ENCODE peak calls at places on chromosomes 11 and 22, in eight cellular contexts. V is suprapubic skin; E is A549; O is T-cell; K is kidney glomerular epithelial cell; I is non-pigmented ciliary epithelial cell; F is stimulated activated CD8-positive, alpha-beta memory T cell treated with anti-CD3 and anti-CD28 coated beads, Interleukin-4, amount 100 ng/mL, for 1 hour; C is GM23248. N is an unnamed sample.

GRCh38 chr11:57349491-57350274 is 11.5 kb downstream of the P2RX3 start:
- DNase-seq in E (peak; percentile 58), V (peak; percentile 82), C (peak; percentile 55), O (peak; percentile 51), K (peak; percentile 5), I (no peak), F (peak; percentile 42), N (peak; percentile 72)

GRCh38 chr11:117020287-117020686 is 77.9 kb downstream of the SIK3 start:
- DNase-seq in E (no peak), O (no peak), V (no peak), K (no peak), I (no peak), F (no peak), C (no peak), N (no peak)

GRCh38 chr11:45204761-45205160 is 58.3 kb downstream of the PRDM11 start:
- DNase-seq in E (no peak), C (no peak), I (no peak), V (no peak), K (no peak), O (no peak), F (no peak), N (no peak)

GRCh38 chr11:34904421-34904950 is 11.7 kb downstream of the APIP start:
- DNase-seq in O (no peak), I (no peak), V (no peak), E (no peak), F (no peak), K (no peak), C (no peak), N (no peak)

GRCh38 chr11:94876645-94877445 is 96.5 kb downstream of the CWC15 start:
- DNase-seq in C (peak; percentile 98), V (peak; percentile 81), O (peak; percentile 2), E (peak; percentile 64), K (peak; percentile 89), I (peak; percentile 97), F (peak; percentile 9), N (no peak)

GRCh38 chr11:1086171-1087102 is 11.8 kb downstream of the MUC2 start:
- DNase-seq in C (no peak), E (no peak), K (no peak), F (no peak), I (no peak), V (peak; percentile 53), O (no peak), N (no peak)

GRCh38 chr11:30585067-30585891 is 874 bp downstream of the MPPED2 start:
- DNase-seq in I (no peak), C (peak; percentile 13), E (peak; percentile 3), K (no peak), F (no peak), O (no peak), V (peak; percentile 62), N (no peak)

GRCh38 chr22:16933274-16933923 is 74.6 kb downstream of the GAB4 start:
- DNase-seq in I (no peak), C (no peak), F (no peak), O (no peak), V (no peak), K (no peak), E (no peak), N (no peak)

GRCh38 chr11:27427183-27427980 is 45.2 kb downstream of the LGR4 start:
- DNase-seq in E (no peak), I (no peak), F (no peak), C (peak; percentile 70), O (no peak), V (no peak), K (no peak), N (no peak)

GRCh38 chr11:59616396-59616982 is 915 bp upstream of the OSBP start:
- DNase-seq in E (no peak), C (no peak), F (no peak), I (no peak), V (no peak), K (no peak), O (no peak), N (no peak)

GRCh38 chr22:29477919-29478318 is 2.1 kb upstream of the NEFH start:
- DNase-seq in I (no peak), E (no peak), V (no peak), O (no peak), K (no peak), C (no peak), F (no peak), N (no peak)

GRCh38 chr11:2779981-2780849 is 80.4 kb upstream of the KCNQ1OT1 start:
- DNase-seq in E (no peak), K (no peak), C (no peak), V (peak; percentile 66), O (no peak), I (no peak), F (no peak), N (no peak)

GRCh38 chr22:35514366-35514765 is 26.3 kb upstream of the RASD2 start:
- DNase-seq in F (no peak), C (no peak), O (no peak), V (no peak), E (no peak), I (no peak), K (no peak), N (no peak)

GRCh38 chr22:32920032-32920628 is 118.6 kb downstream of the TIMP3 start:
- DNase-seq in E (no peak), K (no peak), I (no peak), F (no peak), C (peak; percentile 46), O (no peak), V (peak; percentile 74), N (no peak)

GRCh38 chr11:127627629-127628462 is 627.3 kb upstream of the KIRREL3 start:
- DNase-seq in E (no peak), O (no peak), K (no peak), I (no peak), C (peak; percentile 6), V (no peak), F (no peak), N (no peak)

GRCh38 chr22:27438271-27438980 is 363.1 kb downstream of the MN1 start:
- DNase-seq in I (no peak), E (no peak), C (peak; percentile 57), V (no peak), F (no peak), O (no peak), K (no peak), N (peak; percentile 45)

GRCh38 chr11:1267441-1268100 is 41.9 kb downstream of the TOLLIP start:
- DNase-seq in O (no peak), V (no peak), E (no peak), F (no peak), I (no peak), C (peak; percentile 38), K (no peak), N (no peak)

GRCh38 chr11:13303668-13304649 is 26.4 kb downstream of the BMAL1 start:
- DNase-seq in I (no peak), V (no peak), K (no peak), E (no peak), F (no peak), O (no peak), C (no peak), N (peak; percentile 23)

GRCh38 chr11:58059011-58059358 is 28.2 kb downstream of the OR6Q1 start:
- DNase-seq in O (no peak), K (peak; percentile 92), F (no peak), C (peak; percentile 89), E (no peak), V (no peak), I (peak; percentile 89), N (no peak)

GRCh38 chr22:19880786-19881569 is 26.3 kb upstream of the GNB1L start:
- DNase-seq in F (no peak), E (peak; percentile 97), V (peak; percentile 81), O (no peak), K (peak; percentile 98), I (peak; percentile 86), C (peak; percentile 97), N (no peak)

GRCh38 chr11:65316979-65317786 is 2.5 kb downstream of the CDC42EP2 start:
- DNase-seq in E (no peak), C (peak; percentile 96), V (peak; percentile 89), O (no peak), I (no peak), F (no peak), K (peak; percentile 49), N (no peak)

GRCh38 chr11:9057032-9057431 is 34.4 kb downstream of the SCUBE2 start:
- DNase-seq in V (no peak), E (no peak), C (peak; percentile 30), I (no peak), K (no peak), O (no peak), F (no peak), N (no peak)

GRCh38 chr11:119641991-119642745 is 86.8 kb downstream of the NECTIN1 start:
- DNase-seq in V (no peak), K (no peak), C (peak; percentile 22), F (no peak), I (no peak), E (peak; percentile 38), O (no peak), N (no peak)

GRCh38 chr11:62605467-62605866 is 3.8 kb upstream of the MTA2 start:
- DNase-seq in C (no peak), F (no peak), V (no peak), K (no peak), I (no peak), O (no peak), E (no peak), N (no peak)

GRCh38 chr11:105489431-105489830 is 120.4 kb upstream of the GRIA4 start:
- DNase-seq in F (no peak), I (no peak), O (no peak), C (peak; percentile 2), V (no peak), E (no peak), K (no peak), N (peak; percentile 24)

GRCh38 chr22:25629613-25630012 is 65.1 kb downstream of the GRK3 start:
- DNase-seq in C (no peak), E (no peak), F (no peak), O (no peak), K (no peak), I (no peak), V (no peak), N (no peak)

GRCh38 chr11:67490727-67491065 is 7.9 kb downstream of the AIP start:
- DNase-seq in C (no peak), E (no peak), K (no peak), F (no peak), O (no peak), V (no peak), I (no peak), N (no peak)

GRCh38 chr11:115275045-115275444 is 229.2 kb downstream of the CADM1 start:
- DNase-seq in K (peak; percentile 87), I (no peak), C (no peak), O (no peak), E (no peak), V (no peak), F (no peak), N (no peak)

GRCh38 chr11:118200901-118201680 is 23.7 kb downstream of the JAML start:
- DNase-seq in I (no peak), K (no peak), F (peak; percentile 35), C (no peak), V (no peak), E (no peak), O (peak; percentile 26), N (no peak)

GRCh38 chr11:72548481-72548880 is 114.2 kb upstream of the CLPB start:
- DNase-seq in I (no peak), O (no peak), C (no peak), K (no peak), V (no peak), E (no peak), F (no peak), N (no peak)

GRCh38 chr11:43944761-43945311 is 2.4 kb downstream of the C11orf96 start:
- DNase-seq in C (peak; percentile 42), I (no peak), E (peak; percentile 79), O (peak; percentile 46), K (no peak), F (peak; percentile 20), V (peak; percentile 76), N (peak; percentile 34)

GRCh38 chr11:48074425-48075181 is 94.2 kb downstream of the PTPRJ start:
- DNase-seq in K (no peak), I (no peak), V (no peak), O (no peak), E (no peak), C (no peak), F (no peak), N (no peak)

N was measured in C1 segment of cervical spinal cord.